ENCODE peak calls at places on chromosomes 11 and 22, in seven cellular contexts. One of them, this sample, is unnamed.

GRCh38 chr22:27110985-27111451 is 453.6 kb downstream of the MIAT start:
- DNase-seq in HTR-8/SVneo: peak; percentile 69
- DNase-seq in hippocampal formation: no peak
- DNase-seq in colonic mucosa: no peak
- DNase-seq in activated naive CD8-positive, alpha-beta T cell treated with anti-CD3 and anti-CD28 coated beads for 36 hours: no peak
- DNase-seq in C1 segment of cervical spinal cord: no peak
- DNase-seq in T-cell: no peak
- DNase-seq in this sample: no peak

GRCh38 chr11:73218106-73218829 is at the start of gene P2RY2:
- DNase-seq in colonic mucosa: peak; percentile 93
- DNase-seq in T-cell: no peak
- DNase-seq in C1 segment of cervical spinal cord: no peak
- DNase-seq in HTR-8/SVneo: no peak
- DNase-seq in hippocampal formation: no peak
- DNase-seq in activated naive CD8-positive, alpha-beta T cell treated with anti-CD3 and anti-CD28 coated beads for 36 hours: peak; percentile 62
- DNase-seq in this sample: no peak

GRCh38 chr11:35539781-35540281 is 14.4 kb upstream of the PAMR1 start:
- DNase-seq in T-cell: no peak
- DNase-seq in hippocampal formation: no peak
- DNase-seq in HTR-8/SVneo: no peak
- DNase-seq in activated naive CD8-positive, alpha-beta T cell treated with anti-CD3 and anti-CD28 coated beads for 36 hours: no peak
- DNase-seq in C1 segment of cervical spinal cord: no peak
- DNase-seq in colonic mucosa: peak; percentile 25
- DNase-seq in this sample: no peak

GRCh38 chr11:34238533-34238932 is 119.3 kb downstream of the ABTB2 start:
- DNase-seq in activated naive CD8-positive, alpha-beta T cell treated with anti-CD3 and anti-CD28 coated beads for 36 hours: no peak
- DNase-seq in hippocampal formation: no peak
- DNase-seq in T-cell: no peak
- DNase-seq in C1 segment of cervical spinal cord: no peak
- DNase-seq in colonic mucosa: no peak
- DNase-seq in HTR-8/SVneo: no peak
- DNase-seq in this sample: no peak

GRCh38 chr11:9617960-9618359 is 44.5 kb downstream of the WEE1 start:
- DNase-seq in activated naive CD8-positive, alpha-beta T cell treated with anti-CD3 and anti-CD28 coated beads for 36 hours: no peak
- DNase-seq in colonic mucosa: no peak
- DNase-seq in T-cell: no peak
- DNase-seq in hippocampal formation: no peak
- DNase-seq in C1 segment of cervical spinal cord: no peak
- DNase-seq in HTR-8/SVneo: no peak
- DNase-seq in this sample: peak; percentile 89

GRCh38 chr11:67409261-67409666 is 5.4 kb downstream of the TBC1D10C start:
- DNase-seq in C1 segment of cervical spinal cord: no peak
- DNase-seq in colonic mucosa: no peak
- DNase-seq in activated naive CD8-positive, alpha-beta T cell treated with anti-CD3 and anti-CD28 coated beads for 36 hours: peak; percentile 79
- DNase-seq in HTR-8/SVneo: no peak
- DNase-seq in hippocampal formation: no peak
- DNase-seq in T-cell: peak; percentile 60
- DNase-seq in this sample: no peak

GRCh38 chr11:58771458-58771855 is 39.7 kb upstream of the GLYAT start:
- DNase-seq in C1 segment of cervical spinal cord: no peak
- DNase-seq in activated naive CD8-positive, alpha-beta T cell treated with anti-CD3 and anti-CD28 coated beads for 36 hours: no peak
- DNase-seq in hippocampal formation: no peak
- DNase-seq in HTR-8/SVneo: no peak
- DNase-seq in T-cell: no peak
- DNase-seq in colonic mucosa: no peak
- DNase-seq in this sample: no peak

GRCh38 chr11:130762342-130763037 is 153.8 kb downstream of the SNX19 start:
- DNase-seq in HTR-8/SVneo: no peak
- DNase-seq in activated naive CD8-positive, alpha-beta T cell treated with anti-CD3 and anti-CD28 coated beads for 36 hours: no peak
- DNase-seq in T-cell: no peak
- DNase-seq in colonic mucosa: no peak
- DNase-seq in hippocampal formation: no peak
- DNase-seq in C1 segment of cervical spinal cord: no peak
- DNase-seq in this sample: no peak

GRCh38 chr11:46239801-46240061 is 37.7 kb upstream of the CREB3L1 start:
- DNase-seq in HTR-8/SVneo: no peak
- DNase-seq in T-cell: no peak
- DNase-seq in C1 segment of cervical spinal cord: no peak
- DNase-seq in hippocampal formation: no peak
- DNase-seq in colonic mucosa: no peak
- DNase-seq in activated naive CD8-positive, alpha-beta T cell treated with anti-CD3 and anti-CD28 coated beads for 36 hours: no peak
- DNase-seq in this sample: no peak

GRCh38 chr11:16783321-16783801 is 44.9 kb downstream of the C11orf58 start:
- DNase-seq in colonic mucosa: no peak
- DNase-seq in hippocampal formation: no peak
- DNase-seq in C1 segment of cervical spinal cord: no peak
- DNase-seq in T-cell: no peak
- DNase-seq in HTR-8/SVneo: no peak
- DNase-seq in activated naive CD8-positive, alpha-beta T cell treated with anti-CD3 and anti-CD28 coated beads for 36 hours: no peak
- DNase-seq in this sample: no peak

GRCh38 chr22:39482768-39483167 is 19.3 kb upstream of the MIEF1 start:
- DNase-seq in activated naive CD8-positive, alpha-beta T cell treated with anti-CD3 and anti-CD28 coated beads for 36 hours: no peak
- DNase-seq in colonic mucosa: no peak
- DNase-seq in HTR-8/SVneo: no peak
- DNase-seq in T-cell: no peak
- DNase-seq in C1 segment of cervical spinal cord: no peak
- DNase-seq in hippocampal formation: no peak
- DNase-seq in this sample: no peak

GRCh38 chr22:36398602-36399472 is 11.1 kb upstream of the MYH9 start:
- DNase-seq in T-cell: no peak
- DNase-seq in HTR-8/SVneo: no peak
- DNase-seq in C1 segment of cervical spinal cord: no peak
- DNase-seq in activated naive CD8-positive, alpha-beta T cell treated with anti-CD3 and anti-CD28 coated beads for 36 hours: no peak
- DNase-seq in colonic mucosa: peak; percentile 76
- DNase-seq in hippocampal formation: no peak
- DNase-seq in this sample: peak; percentile 58

GRCh38 chr11:18492888-18493287 is 33.9 kb downstream of the TSG101 start:
- DNase-seq in HTR-8/SVneo: no peak
- DNase-seq in hippocampal formation: no peak
- DNase-seq in activated naive CD8-positive, alpha-beta T cell treated with anti-CD3 and anti-CD28 coated beads for 36 hours: no peak
- DNase-seq in colonic mucosa: no peak
- DNase-seq in C1 segment of cervical spinal cord: no peak
- DNase-seq in T-cell: no peak
- DNase-seq in this sample: no peak

GRCh38 chr22:28426346-28427132 is 253.1 kb downstream of the TTC28 start:
- DNase-seq in hippocampal formation: no peak
- DNase-seq in activated naive CD8-positive, alpha-beta T cell treated with anti-CD3 and anti-CD28 coated beads for 36 hours: no peak
- DNase-seq in C1 segment of cervical spinal cord: no peak
- DNase-seq in colonic mucosa: no peak
- DNase-seq in HTR-8/SVneo: peak; percentile 5
- DNase-seq in T-cell: no peak
- DNase-seq in this sample: no peak

GRCh38 chr11:125176866-125177265 is 12.3 kb downstream of the PKNOX2 start:
- DNase-seq in C1 segment of cervical spinal cord: no peak
- DNase-seq in HTR-8/SVneo: no peak
- DNase-seq in colonic mucosa: no peak
- DNase-seq in activated naive CD8-positive, alpha-beta T cell treated with anti-CD3 and anti-CD28 coated beads for 36 hours: no peak
- DNase-seq in T-cell: no peak
- DNase-seq in hippocampal formation: no peak
- DNase-seq in this sample: no peak

GRCh38 chr11:20048246-20048645 is 112.0 kb downstream of the DBX1 start:
- DNase-seq in colonic mucosa: no peak
- DNase-seq in HTR-8/SVneo: no peak
- DNase-seq in activated naive CD8-positive, alpha-beta T cell treated with anti-CD3 and anti-CD28 coated beads for 36 hours: no peak
- DNase-seq in T-cell: no peak
- DNase-seq in hippocampal formation: no peak
- DNase-seq in C1 segment of cervical spinal cord: no peak
- DNase-seq in this sample: no peak